ENCODE peak calls at places on chromosomes 5 and 9, in five cellular contexts. One of them, this sample, is unnamed.

GRCh38 chr9:77726814-77727213 is 78.7 kb upstream of the GNA14 start:
- DNase-seq in foreskin fibroblast: no peak
- DNase-seq in fibroblast of lung: no peak
- DNase-seq in PC-3: no peak
- DNase-seq in ascending aorta: no peak
- DNase-seq in this sample: no peak

GRCh38 chr5:93574939-93575241 is 6.1 kb downstream of the NR2F1-AS1 start:
- DNase-seq in PC-3: no peak
- DNase-seq in foreskin fibroblast: no peak
- DNase-seq in fibroblast of lung: no peak
- DNase-seq in ascending aorta: no peak
- DNase-seq in this sample: no peak

GRCh38 chr5:87020099-87020934 is 247.4 kb upstream of the RASA1 start:
- DNase-seq in ascending aorta: peak
- DNase-seq in PC-3: peak
- DNase-seq in foreskin fibroblast: peak
- DNase-seq in fibroblast of lung: peak
- DNase-seq in this sample: no peak

GRCh38 chr5:127848098-127848497 is 144.9 kb downstream of the CCDC192 start:
- DNase-seq in fibroblast of lung: no peak
- DNase-seq in ascending aorta: no peak
- DNase-seq in PC-3: no peak
- DNase-seq in foreskin fibroblast: no peak
- DNase-seq in this sample: no peak

GRCh38 chr5:150175536-150175935 is 9.0 kb downstream of the CDX1 start:
- DNase-seq in fibroblast of lung: peak
- DNase-seq in foreskin fibroblast: no peak
- DNase-seq in ascending aorta: no peak
- DNase-seq in PC-3: peak
- DNase-seq in this sample: no peak

GRCh38 chr9:104983491-104983890 is 55.5 kb upstream of the ABCA1 start:
- DNase-seq in ascending aorta: no peak
- DNase-seq in PC-3: no peak
- DNase-seq in foreskin fibroblast: no peak
- DNase-seq in fibroblast of lung: no peak
- DNase-seq in this sample: no peak

GRCh38 chr5:141753971-141754713 is 72.1 kb upstream of the ARAP3 start:
- DNase-seq in PC-3: peak
- DNase-seq in ascending aorta: no peak
- DNase-seq in foreskin fibroblast: no peak
- DNase-seq in fibroblast of lung: peak
- DNase-seq in this sample: no peak

GRCh38 chr5:140145818-140146522 is 20.2 kb downstream of the IGIP start:
- DNase-seq in fibroblast of lung: peak
- DNase-seq in PC-3: peak
- DNase-seq in ascending aorta: no peak
- DNase-seq in foreskin fibroblast: peak
- DNase-seq in this sample: peak

GRCh38 chr5:139388198-139388821 is 1.4 kb downstream of the MZB1 start:
- DNase-seq in ascending aorta: no peak
- DNase-seq in fibroblast of lung: no peak
- DNase-seq in foreskin fibroblast: no peak
- DNase-seq in PC-3: no peak
- DNase-seq in this sample: no peak

GRCh38 chr5:133642153-133642552 is 29.8 kb upstream of the FSTL4 start:
- DNase-seq in ascending aorta: no peak
- DNase-seq in foreskin fibroblast: no peak
- DNase-seq in fibroblast of lung: no peak
- DNase-seq in PC-3: no peak
- DNase-seq in this sample: no peak

GRCh38 chr5:1777281-1778137 is 22.1 kb downstream of the MRPL36 start:
- DNase-seq in foreskin fibroblast: no peak
- DNase-seq in fibroblast of lung: no peak
- DNase-seq in PC-3: no peak
- DNase-seq in ascending aorta: no peak
- DNase-seq in this sample: no peak

GRCh38 chr5:83482961-83483360 is 11.4 kb downstream of the VCAN start:
- DNase-seq in foreskin fibroblast: no peak
- DNase-seq in ascending aorta: no peak
- DNase-seq in PC-3: no peak
- DNase-seq in fibroblast of lung: peak
- DNase-seq in this sample: no peak

GRCh38 chr9:79969866-79970265 is 398.1 kb downstream of the TLE4 start:
- DNase-seq in PC-3: no peak
- DNase-seq in foreskin fibroblast: no peak
- DNase-seq in ascending aorta: no peak
- DNase-seq in fibroblast of lung: no peak
- DNase-seq in this sample: no peak

GRCh38 chr5:41575110-41575779 is 64.8 kb upstream of the PLCXD3 start:
- DNase-seq in ascending aorta: no peak
- DNase-seq in fibroblast of lung: no peak
- DNase-seq in PC-3: no peak
- DNase-seq in foreskin fibroblast: no peak
- DNase-seq in this sample: no peak

GRCh38 chr9:28329323-28329722 is 756.0 kb upstream of the C9orf72 start:
- DNase-seq in ascending aorta: no peak
- DNase-seq in PC-3: no peak
- DNase-seq in foreskin fibroblast: no peak
- DNase-seq in fibroblast of lung: no peak
- DNase-seq in this sample: no peak

GRCh38 chr5:135151256-135151655 is 117.2 kb upstream of the PITX1 start:
- DNase-seq in ascending aorta: no peak
- DNase-seq in PC-3: no peak
- DNase-seq in fibroblast of lung: no peak
- DNase-seq in foreskin fibroblast: no peak
- DNase-seq in this sample: no peak

GRCh38 chr5:77777281-77777892 is 1.2 kb upstream of the TBCA start:
- DNase-seq in ascending aorta: no peak
- DNase-seq in PC-3: peak
- DNase-seq in foreskin fibroblast: no peak
- DNase-seq in fibroblast of lung: peak
- DNase-seq in this sample: no peak

DNA sequence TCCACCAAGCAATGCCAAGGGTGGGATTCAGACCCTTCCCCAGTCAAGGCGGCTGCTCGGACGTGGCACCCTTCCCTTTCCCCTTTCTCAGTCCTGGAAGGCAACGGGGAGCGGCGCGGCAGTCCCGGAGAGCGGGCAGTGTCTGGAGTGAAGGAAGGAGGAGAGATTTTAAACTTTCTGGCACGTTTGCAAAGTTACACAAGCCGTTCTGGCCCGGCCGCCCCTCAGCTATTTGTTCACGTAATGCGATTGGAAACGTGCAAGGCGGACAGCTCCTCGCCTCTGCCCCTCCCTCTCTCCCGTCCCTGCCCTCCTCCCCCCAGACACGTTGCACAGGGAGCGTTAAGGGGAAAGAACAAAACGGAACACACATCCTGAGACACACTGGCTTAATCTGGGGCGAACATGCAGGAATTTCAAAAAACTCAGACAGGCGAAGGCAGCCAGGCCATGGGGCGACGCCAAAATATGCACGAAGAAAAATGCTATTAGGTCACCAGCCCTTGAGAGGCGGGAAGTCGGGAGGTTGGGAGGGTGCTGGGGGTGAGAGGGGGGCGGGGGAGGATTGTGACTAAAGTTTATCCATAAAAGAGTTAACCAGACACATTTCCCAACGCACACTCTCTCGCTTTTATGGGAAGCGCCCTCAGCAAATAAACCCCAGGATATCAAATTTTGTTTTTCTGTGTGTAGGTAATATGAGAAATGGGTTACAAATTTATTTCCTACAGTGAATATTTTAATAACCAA is at the start of gene LOX:
- DNase-seq in fibroblast of lung: peak
- DNase-seq in PC-3: peak
- DNase-seq in foreskin fibroblast: peak
- DNase-seq in ascending aorta: peak
- DNase-seq in this sample: peak
- H3K4me3 ChIP-seq in fibroblast of lung: peak
- H3K4me3 ChIP-seq in PC-3: peak
- H3K4me3 ChIP-seq in foreskin fibroblast: peak
- H3K4me3 ChIP-seq in ascending aorta: peak
- H3K4me3 ChIP-seq in this sample: peak

GRCh38 chr5:148090780-148091221 is 27.0 kb downstream of the SPINK5 start:
- DNase-seq in fibroblast of lung: no peak
- DNase-seq in PC-3: peak
- DNase-seq in ascending aorta: no peak
- DNase-seq in foreskin fibroblast: no peak
- DNase-seq in this sample: no peak

GRCh38 chr5:148090200-148090599 is 26.4 kb downstream of the SPINK5 start:
- DNase-seq in fibroblast of lung: no peak
- DNase-seq in ascending aorta: no peak
- DNase-seq in foreskin fibroblast: no peak
- DNase-seq in PC-3: no peak
- DNase-seq in this sample: no peak

GRCh38 chr5:148094336-148094735 is 30.6 kb downstream of the SPINK5 start:
- DNase-seq in foreskin fibroblast: no peak
- DNase-seq in fibroblast of lung: no peak
- DNase-seq in ascending aorta: no peak
- DNase-seq in PC-3: no peak
- DNase-seq in this sample: no peak

DNA sequence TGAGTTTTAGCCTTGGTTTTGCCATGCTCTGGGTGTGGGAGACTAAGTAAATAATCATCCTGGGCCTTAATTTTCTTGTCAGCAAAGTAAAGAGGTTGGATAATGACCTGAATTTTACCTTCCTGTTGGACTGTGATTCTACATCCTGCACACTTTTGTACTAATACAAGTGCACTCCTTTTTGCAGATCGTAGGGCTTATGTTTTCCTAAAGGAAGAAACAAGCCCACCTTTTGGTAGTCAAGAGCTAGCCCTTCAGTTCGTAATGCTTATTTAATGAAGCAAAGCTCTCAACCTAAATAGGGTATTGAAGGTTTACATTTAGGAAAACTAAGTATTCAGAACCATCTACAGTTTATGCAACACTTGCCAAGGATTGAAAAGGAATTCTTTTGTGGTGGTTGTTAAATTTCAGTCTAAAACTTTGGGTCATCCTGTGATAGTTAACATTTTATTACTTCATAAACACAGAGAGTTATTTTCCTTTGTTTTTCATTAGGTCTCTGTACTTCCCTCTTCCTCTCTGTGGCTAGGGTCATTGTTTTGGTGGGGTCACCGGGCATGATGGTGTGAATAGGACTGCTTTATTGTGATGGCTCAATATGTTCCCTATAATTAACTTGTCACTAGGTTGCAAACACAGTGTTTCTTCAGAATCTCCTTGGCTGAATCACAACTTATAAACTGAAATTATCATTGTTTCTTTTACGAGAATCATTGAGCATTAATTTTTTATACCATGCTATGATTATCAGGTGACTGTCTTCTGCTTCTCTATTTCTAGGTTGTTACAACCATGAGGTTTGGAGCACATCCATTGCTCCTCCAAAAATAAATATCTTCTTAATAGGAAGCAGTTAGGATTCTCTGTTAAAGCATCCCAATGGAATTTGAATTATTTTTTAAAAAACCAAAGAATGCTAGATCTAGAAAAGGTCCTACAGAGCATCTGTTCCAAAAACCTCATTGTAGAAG is 28.5 kb downstream of the SPINK5 start:
- DNase-seq in PC-3: no peak
- DNase-seq in foreskin fibroblast: no peak
- DNase-seq in ascending aorta: no peak
- DNase-seq in fibroblast of lung: peak
- DNase-seq in this sample: no peak
- H3K4me3 ChIP-seq in PC-3: no peak
- H3K4me3 ChIP-seq in foreskin fibroblast: no peak
- H3K4me3 ChIP-seq in ascending aorta: no peak
- H3K4me3 ChIP-seq in fibroblast of lung: no peak
- H3K4me3 ChIP-seq in this sample: no peak

GRCh38 chr9:109110326-109111014 is 9.3 kb downstream of the TMEM245 start:
- DNase-seq in foreskin fibroblast: peak
- DNase-seq in PC-3: peak
- DNase-seq in fibroblast of lung: peak
- DNase-seq in ascending aorta: no peak
- DNase-seq in this sample: no peak
- H3K4me3 ChIP-seq in foreskin fibroblast: peak
- H3K4me3 ChIP-seq in PC-3: peak
- H3K4me3 ChIP-seq in fibroblast of lung: peak
- H3K4me3 ChIP-seq in ascending aorta: peak
- H3K4me3 ChIP-seq in this sample: peak

GRCh38 chr5:115815693-115816225 is 700 bp downstream of the CDO1 start:
- DNase-seq in fibroblast of lung: no peak
- DNase-seq in foreskin fibroblast: no peak
- DNase-seq in PC-3: no peak
- DNase-seq in ascending aorta: no peak
- DNase-seq in this sample: no peak
- H3K4me3 ChIP-seq in fibroblast of lung: peak
- H3K4me3 ChIP-seq in foreskin fibroblast: peak
- H3K4me3 ChIP-seq in PC-3: no peak
- H3K4me3 ChIP-seq in ascending aorta: peak
- H3K4me3 ChIP-seq in this sample: peak

DNA sequence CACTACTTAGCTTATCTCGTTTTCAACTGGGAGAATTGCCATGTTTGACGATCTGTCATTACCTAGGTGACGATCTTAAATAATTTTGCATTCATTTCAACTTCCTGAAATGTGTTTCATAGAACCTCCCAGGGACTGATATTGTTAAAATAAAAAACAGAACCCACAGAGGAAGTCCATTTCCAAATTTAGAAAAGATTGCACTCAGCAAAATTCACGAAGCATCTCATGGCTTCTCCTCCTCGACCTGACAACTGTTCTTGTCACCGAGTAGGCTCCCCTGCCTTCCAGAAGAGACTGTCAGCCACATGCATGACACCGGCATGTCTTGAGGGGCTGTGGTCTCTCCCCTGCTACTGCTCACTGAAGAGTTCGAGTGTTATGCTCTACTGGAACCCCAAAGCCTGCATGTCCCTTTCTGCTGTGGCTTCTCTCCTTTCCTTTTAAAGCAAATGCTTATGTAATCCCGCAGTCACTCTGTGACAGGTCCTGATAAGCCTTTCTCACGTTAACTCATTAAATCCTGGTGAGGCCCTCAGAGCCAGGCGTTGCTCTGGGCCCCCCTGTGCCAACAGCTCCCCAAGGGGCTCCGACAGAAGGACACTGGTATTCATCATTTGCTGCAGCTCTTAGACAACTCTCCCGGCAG is 26.8 kb upstream of the ANKRD33B start:
- DNase-seq in ascending aorta: no peak
- DNase-seq in PC-3: no peak
- DNase-seq in fibroblast of lung: no peak
- DNase-seq in foreskin fibroblast: no peak
- DNase-seq in this sample: no peak
- H3K4me3 ChIP-seq in ascending aorta: peak
- H3K4me3 ChIP-seq in PC-3: no peak
- H3K4me3 ChIP-seq in fibroblast of lung: no peak
- H3K4me3 ChIP-seq in foreskin fibroblast: no peak
- H3K4me3 ChIP-seq in this sample: no peak

GRCh38 chr5:167623354-167623753 is 668.1 kb upstream of the WWC1 start:
- DNase-seq in ascending aorta: no peak
- DNase-seq in PC-3: no peak
- DNase-seq in foreskin fibroblast: no peak
- DNase-seq in fibroblast of lung: peak
- DNase-seq in this sample: no peak
- H3K4me3 ChIP-seq in ascending aorta: no peak
- H3K4me3 ChIP-seq in PC-3: peak
- H3K4me3 ChIP-seq in foreskin fibroblast: no peak
- H3K4me3 ChIP-seq in fibroblast of lung: no peak
- H3K4me3 ChIP-seq in this sample: no peak

This sample was measured in AG04450.